ENCODE peak calls at places on chromosome 2, in six cellular contexts. A, L, H, T, E and W are unnamed samples.

GRCh38 chr2:30078521-30078920 is 68.3 kb upstream of the YPEL5 start:
- DNase-seq in E (no peak), H (peak), L (no peak), A (no peak), T (no peak), W (no peak)

GRCh38 chr2:168528016-168528415 is 71.9 kb downstream of the CERS6 start:
- DNase-seq in L (peak), E (no peak), H (no peak), T (no peak), A (no peak), W (no peak)

GRCh38 chr2:85584354-85584856 is at the start of gene VAMP5:
- DNase-seq in L (no peak), H (no peak), T (no peak), E (no peak), A (no peak), W (no peak)

GRCh38 chr2:133642831-133643230 is 74.6 kb upstream of the NCKAP5 start:
- DNase-seq in H (peak), E (no peak), L (peak), T (no peak), A (no peak), W (no peak)

GRCh38 chr2:19933351-19933981 is 31.7 kb upstream of the TTC32 start:
- DNase-seq in A (no peak), T (no peak), E (no peak), L (peak), H (peak), W (no peak)

GRCh38 chr2:231708773-231709635 is 679 bp downstream of the PTMA start:
- DNase-seq in H (peak), E (peak), A (no peak), T (peak), L (peak), W (no peak)

GRCh38 chr2:1501991-1502390 is 88.7 kb downstream of the TPO start:
- DNase-seq in H (no peak), E (no peak), T (no peak), A (no peak), L (no peak), W (no peak)

GRCh38 chr2:32910883-32911598 is 35.7 kb upstream of the LTBP1 start:
- DNase-seq in A (no peak), H (no peak), L (no peak), T (no peak), E (no peak), W (no peak)

GRCh38 chr2:2826209-2826551 is 495.1 kb upstream of the MYT1L start:
- DNase-seq in H (no peak), L (no peak), T (no peak), A (no peak), E (no peak), W (no peak)

GRCh38 chr2:85413592-85414421 is 3.6 kb upstream of the CAPG start:
- DNase-seq in E (peak), A (peak), H (peak), T (peak), L (peak), W (no peak)

GRCh38 chr2:240603081-240603835 is 16.7 kb downstream of the CAPN10 start:
- DNase-seq in E (no peak), A (no peak), H (no peak), T (no peak), L (no peak), W (no peak)

GRCh38 chr2:45850558-45850957 is 199.1 kb downstream of the PRKCE start:
- DNase-seq in L (no peak), T (no peak), E (no peak), H (no peak), A (no peak), W (no peak)

GRCh38 chr2:239249781-239250180 is 151.0 kb downstream of the HDAC4 start:
- DNase-seq in T (no peak), A (no peak), E (no peak), L (peak), H (peak), W (no peak)

GRCh38 chr2:132479140-132479539 is 62.5 kb downstream of the GPR39 start:
- DNase-seq in T (no peak), A (no peak), L (no peak), E (no peak), H (no peak), W (no peak)

GRCh38 chr2:1691366-1691765 is 52.9 kb downstream of the PXDN start:
- DNase-seq in L (no peak), H (no peak), T (no peak), E (no peak), A (no peak), W (no peak)

GRCh38 chr2:192159215-192159614 is 35.5 kb downstream of the TMEFF2 start:
- DNase-seq in H (peak), A (no peak), L (no peak), T (no peak), E (no peak), W (no peak)

GRCh38 chr2:62307469-62308389 is 111.8 kb downstream of the B3GNT2 start:
- DNase-seq in L (no peak), A (no peak), H (no peak), T (no peak), E (no peak), W (no peak)

GRCh38 chr2:27509326-27509725 is 12.7 kb downstream of the GCKR start:
- DNase-seq in A (no peak), T (no peak), H (peak), L (peak), E (no peak), W (no peak)

GRCh38 chr2:70124983-70125480 is 37.8 kb downstream of the PCBP1 start:
- DNase-seq in H (peak), E (peak), L (peak), A (peak), T (peak), W (peak)

GRCh38 chr2:121081701-121082100 is 203.3 kb downstream of the TFCP2L1 start:
- DNase-seq in L (no peak), H (no peak), A (no peak), T (no peak), E (no peak), W (no peak)
- TF ChIP-seq CTCF in L (no peak), H (no peak), A (no peak), T (no peak), E (no peak), W (no peak)

GRCh38 chr2:224343226-224343625 is 58.7 kb downstream of the FAM124B start:
- DNase-seq in A (no peak), H (no peak), L (no peak), E (no peak), T (no peak), W (no peak)
- TF ChIP-seq CTCF in A (no peak), H (no peak), L (no peak), E (no peak), T (no peak), W (no peak)

DNA sequence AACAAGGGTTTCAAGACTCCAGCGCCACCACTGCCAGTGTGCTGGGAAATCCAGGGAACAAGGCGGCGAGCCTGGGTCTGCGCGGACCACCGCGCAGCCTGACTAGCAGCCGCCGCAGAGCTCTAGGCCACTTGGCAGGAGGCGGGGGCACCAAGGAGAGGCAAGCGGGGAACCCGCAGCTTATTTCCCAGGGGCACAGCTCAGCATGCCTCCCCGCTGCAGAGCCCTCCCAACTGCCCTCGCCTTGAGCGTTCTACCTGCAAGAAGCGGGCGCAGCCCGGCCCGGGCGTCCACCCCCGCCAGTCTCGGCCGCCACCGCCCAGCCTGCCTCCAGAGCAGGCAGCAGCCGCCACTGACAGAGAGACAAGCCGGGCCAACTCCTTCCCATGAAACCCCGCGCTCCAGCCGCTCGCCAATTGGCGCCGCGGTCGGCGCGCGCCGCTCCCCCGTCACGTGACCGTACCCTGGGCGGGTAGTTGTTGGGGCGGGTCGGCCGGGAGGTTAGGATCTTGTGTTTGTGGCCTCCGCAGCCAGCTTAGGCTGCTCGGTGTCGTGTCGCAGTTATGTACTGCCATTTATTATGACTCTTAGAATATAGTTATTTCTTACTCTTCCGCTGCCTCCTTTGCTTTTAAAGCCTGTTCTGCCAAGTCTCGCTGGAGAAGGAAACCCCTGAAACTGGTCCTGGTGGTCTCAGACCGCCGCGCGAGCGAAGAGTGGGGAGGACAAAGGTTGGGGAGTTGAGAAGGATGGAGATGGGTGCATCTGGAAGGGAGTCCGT is at the start of gene LNPK:
- DNase-seq in L (peak), E (peak), T (peak), A (peak), H (peak), W (peak)
- TF ChIP-seq CTCF in L (no peak), E (no peak), T (no peak), A (no peak), H (no peak), W (peak)

DNA sequence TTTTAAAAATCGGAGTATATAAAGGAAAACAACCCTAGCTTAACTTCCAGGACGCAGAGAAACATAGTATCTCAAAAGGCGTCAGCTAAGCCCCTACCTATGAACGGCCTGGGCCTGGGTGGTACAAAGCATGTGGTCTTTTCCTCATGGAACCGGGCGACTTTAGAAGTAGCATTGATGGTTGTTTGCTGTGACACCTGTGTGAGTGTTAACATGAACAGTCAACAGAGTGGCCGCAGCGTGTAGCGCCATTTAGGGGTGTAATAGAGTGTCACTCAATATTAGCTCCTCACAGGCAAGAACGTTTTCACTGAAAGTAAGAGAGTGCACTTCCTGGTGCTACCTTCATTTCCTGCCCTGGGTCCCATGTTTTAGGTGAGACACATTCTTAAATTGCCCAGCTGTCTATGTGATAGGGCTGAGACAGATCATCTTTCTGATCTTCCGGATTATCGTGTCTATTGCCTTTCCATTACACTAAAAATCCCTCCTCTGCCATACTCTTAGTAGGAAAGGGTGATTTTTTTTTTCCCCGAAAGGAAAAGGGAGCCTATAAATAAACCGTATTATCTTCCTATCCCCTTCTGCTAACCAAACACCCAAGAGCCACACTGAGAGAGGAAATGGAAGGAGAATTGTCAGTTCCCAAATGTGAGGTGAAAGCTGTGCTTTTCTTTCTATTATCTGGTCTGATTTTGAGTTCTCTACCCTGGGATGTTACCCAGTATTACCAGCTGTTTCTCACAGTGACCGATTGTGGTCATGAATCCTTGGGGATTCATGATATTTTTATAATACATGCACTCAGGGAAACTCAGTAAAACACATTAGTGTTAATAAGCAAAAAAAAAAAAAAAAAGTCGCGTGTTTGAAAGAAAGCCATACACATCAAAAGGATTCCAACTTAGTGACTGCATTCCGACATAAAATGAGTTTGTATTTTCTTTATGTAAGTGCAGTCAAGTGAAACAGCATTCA is 1.4 kb downstream of the GORASP2 start:
- DNase-seq in H (peak), A (no peak), L (peak), E (no peak), T (peak), W (no peak)
- TF ChIP-seq CTCF in H (no peak), A (no peak), L (no peak), E (no peak), T (no peak), W (no peak)

GRCh38 chr2:228469721-228470120 is 288.2 kb upstream of the SPHKAP start:
- DNase-seq in A (no peak), T (no peak), H (no peak), L (no peak), E (no peak), W (no peak)
- TF ChIP-seq CTCF in A (no peak), T (no peak), H (no peak), L (no peak), E (no peak), W (no peak)